ENCODE peak calls at places on chromosomes 5 and 9, in eight cellular contexts. V is NCI-H460; X is stimulated activated CD8-positive, alpha-beta memory T cell treated with anti-CD3 and anti-CD28 coated beads, Interleukin-4, amount 100 ng/mL, for 4 hours; A is HuH-7.5; Y is HuH-7; G is NCI-H1092 treated with DMSO at 0.1 percent for 48 hours; R is choroid plexus epithelial cell; B is KBM-7. N is an unnamed sample.

GRCh38 chr9:135281661-135282000 is 194.2 kb downstream of the OLFM1 start:
- DNase-seq in V (no peak), X (no peak), A (no peak), Y (no peak), G (no peak), R (no peak), B (no peak), N (no peak)

GRCh38 chr9:122402403-122403268 is 31.8 kb downstream of the PTGS1 start:
- DNase-seq in V (peak), X (no peak), A (no peak), Y (no peak), G (no peak), R (peak), B (peak), N (no peak)

GRCh38 chr9:91740713-91741112 is 209.3 kb downstream of the ROR2 start:
- DNase-seq in V (no peak), X (no peak), A (no peak), Y (no peak), G (no peak), R (peak), B (no peak), N (no peak)

GRCh38 chr5:112142769-112143270 is 276.3 kb downstream of the EPB41L4A start:
- DNase-seq in V (no peak), X (no peak), A (no peak), Y (no peak), G (no peak), R (peak), B (no peak), N (peak)

GRCh38 chr9:137349471-137350033 is 47.5 kb upstream of the NRARP start:
- DNase-seq in V (no peak), X (no peak), A (no peak), Y (no peak), G (no peak), R (no peak), B (no peak), N (no peak)

GRCh38 chr5:88290801-88291200 is 22.2 kb upstream of the TMEM161B start:
- DNase-seq in V (no peak), X (no peak), A (no peak), Y (no peak), G (no peak), R (peak), B (no peak), N (no peak)

GRCh38 chr5:101534486-101535110 is 631.5 kb upstream of the ST8SIA4 start:
- DNase-seq in V (no peak), X (no peak), A (no peak), Y (no peak), G (no peak), R (no peak), B (no peak), N (no peak)

GRCh38 chr9:35367451-35367850 is 122.5 kb upstream of the RUSC2 start:
- DNase-seq in V (no peak), X (no peak), A (no peak), Y (no peak), G (no peak), R (peak), B (no peak), N (no peak)